ENCODE peak calls at places on chromosomes 11 and 22, in four cellular contexts. B, C, Z and V are unnamed samples.

GRCh38 chr11:27317751-27318150 is 45.3 kb downstream of the CCDC34 start:
- DNase-seq in B (no peak), C (peak; percentile 54), Z (no peak), V (no peak)

GRCh38 chr11:77104727-77105126 is 2.1 kb downstream of the OMP start:
- DNase-seq in C (no peak), Z (no peak), B (no peak), V (no peak)

GRCh38 chr11:73384871-73385692 is 8.9 kb downstream of the RELT start:
- DNase-seq in C (no peak), B (no peak), Z (no peak), V (no peak)

GRCh38 chr11:131356201-131356600 is 14.2 kb upstream of the NTM start:
- DNase-seq in C (no peak), Z (no peak), B (no peak), V (no peak)

GRCh38 chr11:76161261-76161961 is 44.9 kb downstream of the WNT11 start:
- DNase-seq in C (no peak), B (no peak), Z (no peak), V (no peak)

GRCh38 chr22:22410121-22410520 is 98.4 kb downstream of the ZNF280B start:
- DNase-seq in B (no peak), C (no peak), Z (no peak), V (no peak)

GRCh38 chr11:10897150-10897549 is 39.3 kb upstream of the ZBED5 start:
- DNase-seq in C (no peak), Z (no peak), B (no peak), V (no peak)

GRCh38 chr22:29030618-29031235 is 30.9 kb downstream of the C22orf31 start:
- DNase-seq in C (peak; percentile 82), Z (peak; percentile 74), B (peak; percentile 14), V (no peak)

GRCh38 chr11:31236052-31236652 is 133.4 kb downstream of the DCDC1 start:
- DNase-seq in B (no peak), C (peak; percentile 9), Z (no peak), V (no peak)

GRCh38 chr22:40560551-40560950 is 76.0 kb downstream of the MRTFA start:
- DNase-seq in B (no peak), Z (no peak), C (no peak), V (peak; percentile 11)

GRCh38 chr11:110376711-110377324 is 52.9 kb upstream of the FDX1 start:
- DNase-seq in B (peak; percentile 42), C (peak; percentile 87), Z (no peak), V (peak; percentile 15)

GRCh38 chr11:119743041-119743440 is 14.0 kb upstream of the NECTIN1 start:
- DNase-seq in B (no peak), Z (no peak), C (no peak), V (no peak)

GRCh38 chr11:32039149-32039548 is 51.7 kb upstream of the RCN1 start:
- DNase-seq in Z (no peak), C (no peak), B (no peak), V (no peak)

GRCh38 chr11:77747381-77747969 is 73.0 kb downstream of the RSF1 start:
- DNase-seq in B (peak; percentile 1), Z (no peak), C (no peak), V (peak; percentile 5)

GRCh38 chr22:24270556-24271405 is at the start of gene SPECC1L:
- DNase-seq in Z (peak; percentile 96), B (no peak), C (peak; percentile 90), V (peak; percentile 48)
- TF ChIP-seq CTCF in Z (no peak), B (no peak), C (no peak), V (peak; percentile 14)

DNA sequence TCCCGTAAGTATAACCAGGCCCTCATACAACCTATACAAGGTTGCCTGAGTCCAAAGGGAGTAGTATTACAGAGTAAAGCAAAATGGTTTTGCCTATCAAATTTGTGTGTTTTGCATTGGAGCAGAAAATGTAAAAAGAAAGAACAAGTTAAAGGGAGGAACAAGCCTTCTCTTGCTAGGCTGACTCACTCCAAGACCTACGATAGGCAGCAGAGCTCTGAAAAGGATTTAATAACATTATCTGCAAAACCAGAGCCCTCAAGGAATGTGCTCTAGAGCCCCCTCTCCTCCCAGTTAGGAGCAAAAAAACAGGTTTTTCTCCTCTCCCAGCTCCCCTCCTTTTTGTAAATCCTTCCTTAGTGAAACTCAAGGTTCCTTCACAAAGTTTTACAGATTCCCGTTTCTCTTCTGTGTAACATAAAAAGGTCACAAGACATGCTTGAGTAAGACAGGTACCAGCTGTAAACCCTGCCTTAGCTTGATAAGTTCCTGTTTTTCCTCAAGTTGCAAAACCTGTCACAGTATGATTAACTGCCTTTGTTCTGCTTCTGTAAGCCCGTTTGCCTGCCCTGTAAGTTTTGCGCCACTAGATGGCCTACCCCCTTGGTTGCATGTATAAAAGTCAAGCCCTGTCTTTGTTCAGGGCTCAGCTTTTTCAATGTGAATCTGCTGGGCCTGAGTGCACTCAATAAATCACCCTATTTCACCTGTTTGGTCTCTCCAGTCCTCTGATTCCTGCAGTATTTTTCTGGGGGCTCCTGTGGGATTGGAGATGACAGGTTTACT is 498.2 kb downstream of the KCNA4 start:
- DNase-seq in C (peak; percentile 26), Z (no peak), B (no peak), V (no peak)
- TF ChIP-seq CTCF in C (no peak), Z (no peak), B (no peak), V (no peak)

GRCh38 chr11:839280-839623 is 3.1 kb downstream of the POLR2L start:
- DNase-seq in B (no peak), C (no peak), Z (no peak), V (no peak)

GRCh38 chr11:837189-837989 is 4.6 kb downstream of the CD151 start:
- DNase-seq in Z (no peak), C (no peak), B (no peak), V (no peak)

GRCh38 chr11:839875-840617 is 2.3 kb downstream of the POLR2L start:
- DNase-seq in Z (no peak), B (no peak), C (peak; percentile 67), V (no peak)

GRCh38 chr11:837990-838307 is 4.4 kb downstream of the POLR2L start:
- DNase-seq in B (no peak), C (no peak), Z (no peak), V (no peak)

DNA sequence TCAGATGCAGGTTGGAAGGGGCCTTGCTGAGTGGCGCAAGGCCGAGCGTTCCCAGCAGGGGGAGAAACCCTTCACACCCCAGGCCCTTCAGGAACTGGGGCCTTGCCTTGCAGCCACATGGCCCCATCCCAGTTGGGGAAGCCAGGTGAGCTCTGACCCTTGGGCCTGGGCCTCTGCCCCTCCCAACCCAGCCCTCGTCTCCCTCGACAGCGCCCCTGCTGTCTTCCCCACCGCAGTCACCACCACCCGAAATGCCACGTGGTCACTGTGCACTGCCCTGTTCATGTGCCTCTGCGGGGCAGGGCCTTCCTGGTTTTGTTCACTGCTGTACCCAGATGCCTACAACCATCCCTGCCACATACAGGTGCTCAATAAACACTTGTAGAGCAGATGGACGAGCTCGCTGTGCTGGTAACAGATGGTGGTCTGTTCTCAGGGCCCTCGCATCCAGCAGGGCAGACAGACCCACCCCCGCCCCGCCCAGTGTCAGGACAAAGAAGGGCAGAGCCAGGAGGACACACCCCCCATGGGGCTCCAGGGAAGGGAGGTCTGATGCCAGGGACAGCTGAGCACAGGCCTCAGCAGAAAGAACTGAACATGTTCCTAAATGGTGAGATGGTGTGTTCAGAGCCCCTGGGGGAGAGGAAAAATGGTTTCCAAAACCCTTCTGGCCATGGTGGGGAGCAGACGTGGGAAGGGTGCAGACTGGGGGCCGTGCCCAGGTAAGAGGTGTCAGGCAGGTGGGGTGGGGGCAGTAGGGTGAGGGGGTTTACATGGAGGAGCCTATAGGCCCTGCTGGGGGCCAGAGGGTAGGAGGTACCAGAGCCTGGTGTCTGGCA is 3.7 kb downstream of the POLR2L start:
- DNase-seq in C (peak; percentile 86), B (no peak), Z (no peak), V (no peak)
- TF ChIP-seq CTCF in C (peak; percentile 35), B (peak; percentile 33), Z (no peak), V (peak; percentile 31)

GRCh38 chr11:3154001-3154599 is 11.0 kb downstream of the OSBPL5 start:
- DNase-seq in Z (no peak), C (no peak), B (no peak), V (no peak)
- TF ChIP-seq CTCF in Z (no peak), C (no peak), B (no peak), V (no peak)

DNA sequence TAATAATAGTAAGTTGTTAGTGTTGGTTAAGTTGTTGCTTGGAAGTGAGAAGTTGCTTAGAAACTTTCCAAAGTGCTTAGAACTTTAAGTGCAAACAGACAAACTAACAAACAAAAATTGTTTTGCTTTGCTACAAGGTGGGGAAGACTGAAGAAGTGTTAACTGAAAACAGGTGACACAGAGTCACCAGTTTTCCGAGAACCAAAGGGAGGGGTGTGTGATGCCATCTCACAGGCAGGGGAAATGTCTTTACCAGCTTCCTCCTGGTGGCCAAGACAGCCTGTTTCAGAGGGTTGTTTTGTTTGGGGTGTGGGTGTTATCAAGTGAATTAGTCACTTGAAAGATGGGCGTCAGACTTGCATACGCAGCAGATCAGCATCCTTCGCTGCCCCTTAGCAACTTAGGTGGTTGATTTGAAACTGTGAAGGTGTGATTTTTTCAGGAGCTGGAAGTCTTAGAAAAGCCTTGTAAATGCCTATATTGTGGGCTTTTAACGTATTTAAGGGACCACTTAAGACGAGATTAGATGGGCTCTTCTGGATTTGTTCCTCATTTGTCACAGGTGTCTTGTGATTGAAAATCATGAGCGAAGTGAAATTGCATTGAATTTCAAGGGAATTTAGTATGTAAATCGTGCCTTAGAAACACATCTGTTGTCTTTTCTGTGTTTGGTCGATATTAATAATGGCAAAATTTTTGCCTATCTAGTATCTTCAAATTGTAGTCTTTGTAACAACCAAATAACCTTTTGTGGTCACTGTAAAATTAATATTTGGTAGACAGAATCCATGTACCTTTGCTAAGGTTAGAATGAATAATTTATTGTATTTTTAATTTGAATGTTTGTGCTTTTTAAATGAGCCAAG is 2.7 kb downstream of the NEAT1 start:
- DNase-seq in Z (peak; percentile 51), B (peak; percentile 38), C (peak; percentile 87), V (no peak)
- TF ChIP-seq CTCF in Z (no peak), B (peak; percentile 18), C (no peak), V (peak; percentile 7)

GRCh38 chr22:46846832-46847355 is 84.4 kb downstream of the TBC1D22A start:
- DNase-seq in B (no peak), Z (no peak), C (no peak), V (no peak)

GRCh38 chr22:46846154-46846831 is 83.8 kb downstream of the TBC1D22A start:
- DNase-seq in Z (no peak), C (no peak), B (no peak), V (no peak)

GRCh38 chr22:46843691-46844297 is 81.3 kb downstream of the TBC1D22A start:
- DNase-seq in B (no peak), C (no peak), Z (no peak), V (no peak)

GRCh38 chr22:46844606-46845210 is 82.3 kb downstream of the TBC1D22A start:
- DNase-seq in Z (no peak), C (no peak), B (no peak), V (no peak)

GRCh38 chr22:46845281-46846153 is 83.1 kb downstream of the TBC1D22A start:
- DNase-seq in C (peak; percentile 12), Z (no peak), B (no peak), V (no peak)
- TF ChIP-seq CTCF in C (peak; percentile 28), Z (no peak), B (peak; percentile 56), V (peak; percentile 41)

GRCh38 chr11:44940424-44940823 is 10.3 kb downstream of the TP53I11 start:
- DNase-seq in C (no peak), B (no peak), Z (no peak), V (no peak)

GRCh38 chr11:44940835-44941234 is 9.8 kb downstream of the TP53I11 start:
- DNase-seq in Z (no peak), C (no peak), B (no peak), V (no peak)

GRCh38 chr11:44941286-44942021 is 9.2 kb downstream of the TP53I11 start:
- DNase-seq in B (no peak), C (no peak), Z (no peak), V (no peak)

GRCh38 chr11:44938066-44938691 is 12.5 kb downstream of the TP53I11 start:
- DNase-seq in B (no peak), C (no peak), Z (no peak), V (no peak)

GRCh38 chr11:44939673-44940072 is 11.0 kb downstream of the TP53I11 start:
- DNase-seq in B (no peak), C (no peak), Z (no peak), V (no peak)
- TF ChIP-seq CTCF in B (no peak), C (no peak), Z (no peak), V (peak; percentile 33)

GRCh38 chr22:32801001-32801435 is 487 bp upstream of the TIMP3 start:
- DNase-seq in B (no peak), Z (no peak), C (no peak), V (no peak)
- TF ChIP-seq CTCF in B (no peak), Z (no peak), C (no peak), V (no peak)